ENCODE peak calls at places on chromosome 12, in ten cellular contexts. One of them, this sample, is unnamed.

GRCh38 chr12:100372846-100373245 is 16.0 kb downstream of the SLC17A8 start:
- DNase-seq in endothelial cell: no peak
- DNase-seq in heart left ventricle: no peak
- DNase-seq in fibroblast of villous mesenchyme: no peak
- DNase-seq in HFFc6: no peak
- DNase-seq in hepatocyte: no peak
- DNase-seq in HCT116: no peak
- DNase-seq in left ventricle myocardium inferior: no peak
- DNase-seq in epithelial cell of esophagus: no peak
- DNase-seq in CD8-positive, alpha-beta T cell: no peak
- DNase-seq in this sample: no peak

GRCh38 chr12:105418821-105419291 is 88.4 kb downstream of the C12orf75 start:
- DNase-seq in endothelial cell: no peak
- DNase-seq in heart left ventricle: no peak
- DNase-seq in fibroblast of villous mesenchyme: peak; percentile 57
- DNase-seq in HFFc6: peak; percentile 58
- DNase-seq in hepatocyte: no peak
- DNase-seq in HCT116: no peak
- DNase-seq in left ventricle myocardium inferior: no peak
- DNase-seq in epithelial cell of esophagus: no peak
- DNase-seq in CD8-positive, alpha-beta T cell: no peak
- DNase-seq in this sample: no peak

GRCh38 chr12:18591473-18591872 is 146.3 kb downstream of the PLCZ1 start:
- DNase-seq in endothelial cell: no peak
- DNase-seq in heart left ventricle: no peak
- DNase-seq in fibroblast of villous mesenchyme: no peak
- DNase-seq in HFFc6: no peak
- DNase-seq in hepatocyte: no peak
- DNase-seq in HCT116: no peak
- DNase-seq in left ventricle myocardium inferior: no peak
- DNase-seq in epithelial cell of esophagus: peak; percentile 59
- DNase-seq in CD8-positive, alpha-beta T cell: no peak
- DNase-seq in this sample: no peak

GRCh38 chr12:5135126-5135525 is 91.4 kb downstream of the KCNA5 start:
- DNase-seq in endothelial cell: no peak
- DNase-seq in heart left ventricle: no peak
- DNase-seq in fibroblast of villous mesenchyme: no peak
- DNase-seq in HFFc6: peak; percentile 42
- DNase-seq in hepatocyte: no peak
- DNase-seq in HCT116: no peak
- DNase-seq in left ventricle myocardium inferior: no peak
- DNase-seq in epithelial cell of esophagus: no peak
- DNase-seq in CD8-positive, alpha-beta T cell: no peak
- DNase-seq in this sample: no peak

GRCh38 chr12:117025481-117026151 is 73.6 kb downstream of the TESC start:
- DNase-seq in endothelial cell: peak; percentile 80
- DNase-seq in heart left ventricle: peak; percentile 73
- DNase-seq in fibroblast of villous mesenchyme: peak; percentile 67
- DNase-seq in HFFc6: peak; percentile 50
- DNase-seq in hepatocyte: peak; percentile 87
- DNase-seq in HCT116: peak; percentile 29
- DNase-seq in left ventricle myocardium inferior: peak; percentile 65
- DNase-seq in epithelial cell of esophagus: peak; percentile 64
- DNase-seq in CD8-positive, alpha-beta T cell: peak; percentile 44
- DNase-seq in this sample: peak; percentile 77

GRCh38 chr12:93960521-93960920 is 187.9 kb upstream of the PLXNC1 start:
- DNase-seq in endothelial cell: no peak
- DNase-seq in heart left ventricle: no peak
- DNase-seq in fibroblast of villous mesenchyme: no peak
- DNase-seq in HFFc6: no peak
- DNase-seq in hepatocyte: no peak
- DNase-seq in HCT116: no peak
- DNase-seq in left ventricle myocardium inferior: no peak
- DNase-seq in epithelial cell of esophagus: no peak
- DNase-seq in CD8-positive, alpha-beta T cell: no peak
- DNase-seq in this sample: no peak

GRCh38 chr12:92312463-92312970 is 166.9 kb upstream of the BTG1 start:
- DNase-seq in endothelial cell: no peak
- DNase-seq in heart left ventricle: no peak
- DNase-seq in fibroblast of villous mesenchyme: no peak
- DNase-seq in HFFc6: no peak
- DNase-seq in hepatocyte: no peak
- DNase-seq in HCT116: no peak
- DNase-seq in left ventricle myocardium inferior: no peak
- DNase-seq in epithelial cell of esophagus: no peak
- DNase-seq in CD8-positive, alpha-beta T cell: no peak
- DNase-seq in this sample: no peak

GRCh38 chr12:31989571-31989970 is 30.4 kb downstream of the RESF1 start:
- DNase-seq in endothelial cell: no peak
- DNase-seq in heart left ventricle: no peak
- DNase-seq in fibroblast of villous mesenchyme: no peak
- DNase-seq in HFFc6: no peak
- DNase-seq in hepatocyte: no peak
- DNase-seq in HCT116: no peak
- DNase-seq in left ventricle myocardium inferior: no peak
- DNase-seq in epithelial cell of esophagus: no peak
- DNase-seq in CD8-positive, alpha-beta T cell: no peak
- DNase-seq in this sample: no peak

GRCh38 chr12:132662901-132663755 is 24.0 kb downstream of the POLE start:
- DNase-seq in endothelial cell: no peak
- DNase-seq in heart left ventricle: no peak
- DNase-seq in fibroblast of villous mesenchyme: no peak
- DNase-seq in HFFc6: no peak
- DNase-seq in hepatocyte: no peak
- DNase-seq in HCT116: no peak
- DNase-seq in left ventricle myocardium inferior: no peak
- DNase-seq in epithelial cell of esophagus: no peak
- DNase-seq in CD8-positive, alpha-beta T cell: no peak
- DNase-seq in this sample: no peak

GRCh38 chr12:3004655-3005565 is 45.7 kb downstream of the TEAD4 start:
- DNase-seq in endothelial cell: no peak
- DNase-seq in heart left ventricle: no peak
- DNase-seq in fibroblast of villous mesenchyme: no peak
- DNase-seq in HFFc6: no peak
- DNase-seq in hepatocyte: no peak
- DNase-seq in HCT116: no peak
- DNase-seq in left ventricle myocardium inferior: no peak
- DNase-seq in epithelial cell of esophagus: peak; percentile 17
- DNase-seq in CD8-positive, alpha-beta T cell: no peak
- DNase-seq in this sample: peak; percentile 38

GRCh38 chr12:67039995-67040860 is 228.9 kb upstream of the CAND1 start:
- DNase-seq in endothelial cell: no peak
- DNase-seq in heart left ventricle: no peak
- DNase-seq in fibroblast of villous mesenchyme: no peak
- DNase-seq in HFFc6: no peak
- DNase-seq in hepatocyte: no peak
- DNase-seq in HCT116: no peak
- DNase-seq in left ventricle myocardium inferior: no peak
- DNase-seq in epithelial cell of esophagus: no peak
- DNase-seq in CD8-positive, alpha-beta T cell: no peak
- DNase-seq in this sample: no peak

GRCh38 chr12:24851816-24852337 is 97.0 kb downstream of the BCAT1 start:
- DNase-seq in endothelial cell: no peak
- DNase-seq in heart left ventricle: no peak
- DNase-seq in fibroblast of villous mesenchyme: no peak
- DNase-seq in HFFc6: no peak
- DNase-seq in hepatocyte: no peak
- DNase-seq in HCT116: no peak
- DNase-seq in left ventricle myocardium inferior: no peak
- DNase-seq in epithelial cell of esophagus: no peak
- DNase-seq in CD8-positive, alpha-beta T cell: no peak
- DNase-seq in this sample: no peak

GRCh38 chr12:2405039-2405438 is 352.3 kb downstream of the CACNA1C start:
- DNase-seq in endothelial cell: no peak
- DNase-seq in heart left ventricle: no peak
- DNase-seq in fibroblast of villous mesenchyme: no peak
- DNase-seq in HFFc6: no peak
- DNase-seq in hepatocyte: no peak
- DNase-seq in HCT116: no peak
- DNase-seq in left ventricle myocardium inferior: no peak
- DNase-seq in epithelial cell of esophagus: no peak
- DNase-seq in CD8-positive, alpha-beta T cell: no peak
- DNase-seq in this sample: no peak

GRCh38 chr12:3314306-3314663 is 176.7 kb upstream of the PRMT8 start:
- DNase-seq in endothelial cell: no peak
- DNase-seq in heart left ventricle: no peak
- DNase-seq in fibroblast of villous mesenchyme: no peak
- DNase-seq in HFFc6: no peak
- DNase-seq in hepatocyte: no peak
- DNase-seq in HCT116: no peak
- DNase-seq in left ventricle myocardium inferior: no peak
- DNase-seq in epithelial cell of esophagus: no peak
- DNase-seq in CD8-positive, alpha-beta T cell: no peak
- DNase-seq in this sample: no peak

GRCh38 chr12:116954700-116955381 is 44.1 kb downstream of the FBXW8 start:
- DNase-seq in endothelial cell: no peak
- DNase-seq in heart left ventricle: peak; percentile 34
- DNase-seq in fibroblast of villous mesenchyme: no peak
- DNase-seq in HFFc6: no peak
- DNase-seq in hepatocyte: no peak
- DNase-seq in HCT116: no peak
- DNase-seq in left ventricle myocardium inferior: peak; percentile 28
- DNase-seq in epithelial cell of esophagus: no peak
- DNase-seq in CD8-positive, alpha-beta T cell: no peak
- DNase-seq in this sample: no peak

DNA sequence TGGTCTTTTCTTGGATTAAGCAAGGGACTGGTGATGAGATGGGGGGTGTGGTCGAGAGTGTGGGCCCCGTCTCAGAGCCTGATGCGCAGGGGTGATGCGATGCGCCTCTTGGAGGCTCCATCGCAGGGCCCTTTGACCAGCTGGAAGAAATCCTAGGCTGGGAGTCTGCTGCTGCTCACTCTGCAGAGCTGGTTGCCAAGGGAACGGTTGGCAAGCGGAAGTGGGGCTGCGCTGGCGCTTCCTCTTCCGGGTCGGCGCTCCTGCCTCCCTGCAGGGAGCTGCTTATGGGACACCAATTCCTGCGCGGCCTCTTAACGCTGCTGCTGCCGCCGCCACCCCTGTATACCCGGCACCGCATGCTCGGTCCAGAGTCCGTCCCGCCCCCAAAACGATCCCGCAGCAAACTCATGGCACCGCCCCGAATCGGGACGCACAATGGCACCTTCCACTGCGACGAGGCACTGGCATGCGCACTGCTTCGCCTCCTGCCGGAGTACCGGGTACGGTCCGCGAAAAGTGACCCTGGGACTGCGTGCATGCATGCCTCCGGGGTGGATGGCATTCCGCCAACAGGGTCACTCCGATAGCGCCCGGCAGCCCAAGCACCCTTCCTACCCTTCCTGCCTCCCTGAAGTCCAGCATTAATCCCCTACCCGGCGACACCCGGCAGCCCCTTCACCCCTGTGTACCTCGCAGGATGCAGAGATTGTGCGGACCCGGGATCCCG is at the start of gene MYG1:
- DNase-seq in endothelial cell: peak; percentile 90
- DNase-seq in heart left ventricle: peak; percentile 88
- DNase-seq in fibroblast of villous mesenchyme: peak; percentile 88
- DNase-seq in HFFc6: peak; percentile 79
- DNase-seq in hepatocyte: peak; percentile 94
- DNase-seq in HCT116: peak; percentile 80
- DNase-seq in left ventricle myocardium inferior: peak; percentile 84
- DNase-seq in epithelial cell of esophagus: peak; percentile 84
- DNase-seq in CD8-positive, alpha-beta T cell: peak; percentile 86
- DNase-seq in this sample: peak; percentile 95
- TF ChIP-seq CTCF in endothelial cell: no peak
- TF ChIP-seq CTCF in heart left ventricle: peak; percentile 41
- TF ChIP-seq CTCF in fibroblast of villous mesenchyme: peak; percentile 25
- TF ChIP-seq CTCF in HFFc6: no peak
- TF ChIP-seq CTCF in hepatocyte: peak; percentile 32
- TF ChIP-seq CTCF in HCT116: no peak
- TF ChIP-seq CTCF in left ventricle myocardium inferior: peak; percentile 36
- TF ChIP-seq CTCF in epithelial cell of esophagus: peak; percentile 43
- TF ChIP-seq CTCF in CD8-positive, alpha-beta T cell: peak; percentile 29
- TF ChIP-seq CTCF in this sample: peak; percentile 25

GRCh38 chr12:69239286-69239921 is at the start of gene CPSF6:
- DNase-seq in endothelial cell: peak; percentile 98
- DNase-seq in heart left ventricle: peak; percentile 98
- DNase-seq in fibroblast of villous mesenchyme: peak; percentile 95
- DNase-seq in HFFc6: peak; percentile 86
- DNase-seq in hepatocyte: peak; percentile 98
- DNase-seq in HCT116: peak; percentile 72
- DNase-seq in left ventricle myocardium inferior: peak; percentile 97
- DNase-seq in epithelial cell of esophagus: peak; percentile 94
- DNase-seq in CD8-positive, alpha-beta T cell: peak; percentile 97
- DNase-seq in this sample: peak; percentile 98
- TF ChIP-seq CTCF in endothelial cell: no peak
- TF ChIP-seq CTCF in heart left ventricle: peak; percentile 19
- TF ChIP-seq CTCF in fibroblast of villous mesenchyme: no peak
- TF ChIP-seq CTCF in HFFc6: peak; percentile 16
- TF ChIP-seq CTCF in hepatocyte: no peak
- TF ChIP-seq CTCF in HCT116: no peak
- TF ChIP-seq CTCF in left ventricle myocardium inferior: peak; percentile 33
- TF ChIP-seq CTCF in epithelial cell of esophagus: no peak
- TF ChIP-seq CTCF in CD8-positive, alpha-beta T cell: no peak
- TF ChIP-seq CTCF in this sample: no peak

DNA sequence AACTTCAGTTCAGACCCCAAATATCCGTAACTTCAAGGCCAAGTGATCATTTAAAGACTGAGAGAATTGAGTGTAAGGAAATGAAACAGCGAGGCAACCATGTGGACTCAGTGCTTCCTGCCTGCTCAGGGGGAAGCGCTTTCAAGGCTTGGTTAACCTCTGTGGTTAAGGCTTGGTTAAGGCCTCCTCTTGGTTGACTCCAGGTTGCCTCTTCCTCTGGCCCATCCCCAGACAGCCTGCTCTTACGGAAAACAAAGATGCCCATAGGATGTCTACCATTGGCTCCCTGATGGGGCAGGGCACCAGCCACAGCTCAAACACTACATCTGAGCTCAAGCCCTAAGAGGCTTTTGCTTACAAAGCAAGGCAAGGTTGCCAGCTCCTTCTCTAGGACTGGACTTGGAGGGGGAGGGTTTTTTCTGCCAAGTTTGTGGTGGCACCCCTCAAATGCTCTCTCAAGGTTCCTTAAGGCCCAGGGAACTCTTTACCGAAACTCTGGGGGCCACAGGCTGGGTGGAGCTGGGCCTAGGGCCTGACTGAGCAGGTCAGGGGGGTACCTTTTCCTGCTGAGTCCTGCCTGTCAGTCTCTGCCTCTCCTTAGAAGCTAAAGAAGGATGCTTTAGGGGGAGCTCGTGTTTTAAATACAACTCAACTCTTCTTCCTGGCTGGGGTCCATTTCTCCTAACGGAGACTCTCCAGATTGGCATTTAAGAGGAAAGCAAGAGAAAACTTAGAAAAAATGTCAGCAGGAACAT is 13.7 kb downstream of the COL2A1 start:
- DNase-seq in endothelial cell: no peak
- DNase-seq in heart left ventricle: no peak
- DNase-seq in fibroblast of villous mesenchyme: peak; percentile 17
- DNase-seq in HFFc6: no peak
- DNase-seq in hepatocyte: peak; percentile 51
- DNase-seq in HCT116: no peak
- DNase-seq in left ventricle myocardium inferior: no peak
- DNase-seq in epithelial cell of esophagus: no peak
- DNase-seq in CD8-positive, alpha-beta T cell: peak; percentile 45
- DNase-seq in this sample: no peak
- TF ChIP-seq CTCF in endothelial cell: no peak
- TF ChIP-seq CTCF in heart left ventricle: no peak
- TF ChIP-seq CTCF in fibroblast of villous mesenchyme: no peak
- TF ChIP-seq CTCF in HFFc6: no peak
- TF ChIP-seq CTCF in hepatocyte: peak; percentile 39
- TF ChIP-seq CTCF in HCT116: no peak
- TF ChIP-seq CTCF in left ventricle myocardium inferior: no peak
- TF ChIP-seq CTCF in epithelial cell of esophagus: no peak
- TF ChIP-seq CTCF in CD8-positive, alpha-beta T cell: no peak
- TF ChIP-seq CTCF in this sample: no peak

GRCh38 chr12:125412506-125412905 is 347.3 kb downstream of the AACS start:
- DNase-seq in endothelial cell: no peak
- DNase-seq in heart left ventricle: no peak
- DNase-seq in fibroblast of villous mesenchyme: no peak
- DNase-seq in HFFc6: no peak
- DNase-seq in hepatocyte: no peak
- DNase-seq in HCT116: no peak
- DNase-seq in left ventricle myocardium inferior: no peak
- DNase-seq in epithelial cell of esophagus: no peak
- DNase-seq in CD8-positive, alpha-beta T cell: no peak
- DNase-seq in this sample: no peak
- TF ChIP-seq CTCF in endothelial cell: no peak
- TF ChIP-seq CTCF in heart left ventricle: no peak
- TF ChIP-seq CTCF in fibroblast of villous mesenchyme: no peak
- TF ChIP-seq CTCF in HFFc6: no peak
- TF ChIP-seq CTCF in hepatocyte: no peak
- TF ChIP-seq CTCF in HCT116: no peak
- TF ChIP-seq CTCF in left ventricle myocardium inferior: no peak
- TF ChIP-seq CTCF in epithelial cell of esophagus: no peak
- TF ChIP-seq CTCF in CD8-positive, alpha-beta T cell: no peak
- TF ChIP-seq CTCF in this sample: no peak

This sample was measured in BE2C.